ENCODE peak calls at places on chromosomes 7 and 10, in nine cellular contexts. O, Q, U, V, G, D, Z, P and K are unnamed samples. For H3K4me1, the result is how much of the 10 kb centered on the place peaks cover.

GRCh38 chr10:131079314-131079713 is 232.2 kb downstream of the TCERG1L start:
- DNase-seq in O (no peak), Q (no peak), U (no peak), V (no peak), G (no peak), D (no peak), Z (no peak), P (no peak), K (no peak)

GRCh38 chr10:66538352-66538751 is 387.5 kb upstream of the LRRTM3 start:
- DNase-seq in O (no peak), Q (no peak), U (no peak), V (no peak), G (no peak), D (no peak), Z (no peak), P (no peak), K (no peak)

GRCh38 chr7:43766564-43766963 is 8.1 kb downstream of the BLVRA start:
- DNase-seq in O (no peak), Q (no peak), U (no peak), V (no peak), G (no peak), D (no peak), Z (no peak), P (no peak), K (no peak)

GRCh38 chr10:96344178-96344577 is 14.6 kb downstream of the OPALIN start:
- DNase-seq in O (no peak), Q (no peak), U (no peak), V (no peak), G (no peak), D (no peak), Z (no peak), P (no peak), K (no peak)

GRCh38 chr10:92688927-92689662 is 660 bp upstream of the HHEX start:
- DNase-seq in O (peak), Q (no peak), U (no peak), V (peak), G (no peak), D (no peak), Z (no peak), P (peak), K (peak)

GRCh38 chr7:73738220-73738611 is 386 bp downstream of the ABHD11 start:
- DNase-seq in O (peak), Q (peak), U (peak), V (peak), G (peak), D (peak), Z (peak), P (peak), K (peak)

GRCh38 chr7:55066479-55066878 is 47.7 kb downstream of the EGFR start:
- DNase-seq in O (no peak), Q (no peak), U (no peak), V (no peak), G (no peak), D (no peak), Z (no peak), P (no peak), K (no peak)

GRCh38 chr10:88120599-88121333 is 257.3 kb downstream of the PTEN start:
- DNase-seq in O (no peak), Q (no peak), U (no peak), V (no peak), G (no peak), D (no peak), Z (no peak), P (no peak), K (no peak)

GRCh38 chr7:38512704-38513103 is 118.5 kb downstream of the AMPH start:
- DNase-seq in O (no peak), Q (no peak), U (no peak), V (no peak), G (no peak), D (no peak), Z (no peak), P (no peak), K (no peak)

GRCh38 chr10:89700914-89701237 is 514 bp upstream of the KIF20B start:
- DNase-seq in O (no peak), Q (no peak), U (no peak), V (no peak), G (no peak), D (no peak), Z (no peak), P (no peak), K (no peak)

GRCh38 chr10:107215681-107216080 is 51.2 kb upstream of the SORCS1 start:
- DNase-seq in O (no peak), Q (no peak), U (no peak), V (no peak), G (no peak), D (no peak), Z (no peak), P (no peak), K (no peak)

GRCh38 chr10:121450247-121450646 is 148.0 kb downstream of the FGFR2 start:
- DNase-seq in O (no peak), Q (no peak), U (no peak), V (no peak), G (no peak), D (no peak), Z (no peak), P (no peak), K (no peak)

GRCh38 chr10:68103867-68104255 is 5.4 kb upstream of the MYPN start:
- DNase-seq in O (no peak), Q (no peak), U (no peak), V (no peak), G (no peak), D (no peak), Z (no peak), P (no peak), K (no peak)

GRCh38 chr7:100590077-100590737 is 4.1 kb downstream of the FBXO24 start:
- DNase-seq in O (no peak), Q (no peak), U (no peak), V (no peak), G (no peak), D (no peak), Z (no peak), P (peak), K (no peak)

GRCh38 chr10:16848562-16849154 is 31.4 kb upstream of the RSU1 start:
- DNase-seq in O (no peak), Q (no peak), U (no peak), V (no peak), G (no peak), D (no peak), Z (no peak), P (no peak), K (no peak)

GRCh38 chr10:119769886-119770285 is 44.0 kb downstream of the INPP5F start:
- DNase-seq in O (no peak), Q (no peak), U (no peak), V (no peak), G (no peak), D (no peak), Z (no peak), P (no peak), K (no peak)

GRCh38 chr7:117963278-117964184 is 90.3 kb upstream of the CTTNBP2 start:
- DNase-seq in O (no peak), Q (no peak), U (no peak), V (no peak), G (no peak), D (no peak), Z (no peak), P (no peak), K (no peak)

GRCh38 chr10:25556457-25556856 is 377.6 kb upstream of the MYO3A start:
- DNase-seq in O (no peak), Q (no peak), U (no peak), V (no peak), G (no peak), D (no peak), Z (no peak), P (no peak), K (no peak)

GRCh38 chr10:122531935-122532334 is 28.6 kb upstream of the DMBT1 start:
- DNase-seq in O (peak), Q (no peak), U (no peak), V (no peak), G (no peak), D (no peak), Z (no peak), P (no peak), K (peak)

GRCh38 chr10:117684211-117684610 is 141.7 kb downstream of the EMX2 start:
- DNase-seq in O (no peak), Q (no peak), U (no peak), V (no peak), G (no peak), D (no peak), Z (no peak), P (no peak), K (no peak)

GRCh38 chr7:158325530-158326381 is 261.9 kb downstream of the PTPRN2 start:
- DNase-seq in O (no peak), Q (no peak), U (no peak), V (peak), G (peak), D (no peak), Z (no peak), P (no peak), K (peak)

GRCh38 chr10:82942572-82943091 is 1067.6 kb downstream of the NRG3 start:
- DNase-seq in O (no peak), Q (no peak), U (peak), V (no peak), G (peak), D (no peak), Z (peak), P (no peak), K (no peak)

GRCh38 chr7:4028221-4028620 is 653.9 kb upstream of the FOXK1 start:
- DNase-seq in O (no peak), Q (no peak), U (no peak), V (no peak), G (no peak), D (no peak), Z (no peak), P (no peak), K (no peak)

GRCh38 chr7:90626011-90626410 is 29.9 kb downstream of the CDK14 start:
- DNase-seq in O (no peak), Q (no peak), U (no peak), V (no peak), G (no peak), D (no peak), Z (no peak), P (no peak), K (no peak)

GRCh38 chr7:127907638-127908040 is 123.6 kb downstream of the LRRC4 start:
- DNase-seq in O (no peak), Q (no peak), U (no peak), V (no peak), G (no peak), D (no peak), Z (no peak), P (no peak), K (no peak)

GRCh38 chr10:110803830-110804338 is 67.8 kb upstream of the PDCD4 start:
- DNase-seq in O (peak), Q (peak), U (no peak), V (peak), G (no peak), D (peak), Z (no peak), P (peak), K (no peak)

GRCh38 chr7:134741901-134742635 is 37.4 kb upstream of the CALD1 start:
- DNase-seq in O (no peak), Q (no peak), U (no peak), V (no peak), G (no peak), D (no peak), Z (no peak), P (no peak), K (no peak)

GRCh38 chr7:27134392-27134791 is 3.8 kb upstream of the HOXA4 start:
- DNase-seq in O (peak), Q (no peak), U (no peak), V (no peak), G (no peak), D (no peak), Z (no peak), P (no peak), K (no peak)

GRCh38 chr7:118352854-118353453 is 128.4 kb downstream of the ANKRD7 start:
- DNase-seq in O (no peak), Q (no peak), U (no peak), V (no peak), G (no peak), D (no peak), Z (no peak), P (no peak), K (no peak)

GRCh38 chr7:6257602-6258001 is 14.8 kb downstream of the CYTH3 start:
- DNase-seq in O (no peak), Q (no peak), U (no peak), V (no peak), G (no peak), D (no peak), Z (no peak), P (no peak), K (no peak)

DNA sequence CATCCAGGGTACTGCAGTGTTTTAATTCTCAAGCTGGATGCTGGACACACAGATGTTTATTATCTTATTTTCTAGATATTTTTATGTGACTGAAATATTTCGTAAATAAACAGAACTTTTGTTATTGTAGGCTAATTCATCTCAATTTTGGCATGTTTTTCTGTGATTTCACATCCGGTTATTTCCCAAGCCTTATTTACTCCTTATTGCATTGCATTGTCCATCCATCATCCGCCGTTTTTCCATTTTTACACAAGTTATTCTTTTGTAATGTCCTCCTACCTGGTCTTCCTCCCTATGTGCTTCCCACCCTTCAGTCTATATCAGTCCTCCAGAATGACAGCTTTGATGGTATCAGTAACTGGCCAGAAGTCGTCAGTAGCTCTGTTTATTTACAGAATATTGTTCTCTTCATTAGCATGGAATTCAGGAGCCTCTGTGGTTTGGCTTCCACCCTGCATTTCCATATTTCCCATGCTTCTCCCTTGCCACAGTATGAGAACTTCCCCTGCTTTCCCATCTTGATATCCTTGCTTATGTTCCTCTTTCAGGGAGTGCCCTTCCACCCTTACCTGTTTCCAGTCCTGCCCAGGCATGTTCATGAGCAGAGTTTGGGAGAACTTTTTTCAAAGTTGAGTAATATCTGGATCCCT is 16.1 kb downstream of the GNAI1 start:
- DNase-seq in O (no peak), Q (no peak), U (no peak), V (no peak), G (no peak), D (no peak), Z (no peak), P (no peak), K (no peak)
- H3K4me1 ChIP-seq in O (under half), Q (under half), U (under half), V (half or more), G (half or more), D (under half), Z (under half), P (under half), K (under half)

GRCh38 chr10:60914676-60915075 is 29.3 kb downstream of the RHOBTB1 start:
- DNase-seq in O (no peak), Q (no peak), U (no peak), V (no peak), G (no peak), D (no peak), Z (peak), P (no peak), K (no peak)

GRCh38 chr10:60917331-60918280 is 26.4 kb downstream of the RHOBTB1 start:
- DNase-seq in O (no peak), Q (no peak), U (no peak), V (no peak), G (no peak), D (no peak), Z (no peak), P (no peak), K (no peak)

GRCh38 chr10:60913091-60913490 is 30.9 kb downstream of the RHOBTB1 start:
- DNase-seq in O (no peak), Q (no peak), U (no peak), V (no peak), G (no peak), D (no peak), Z (no peak), P (no peak), K (no peak)

GRCh38 chr10:60913657-60914056 is 30.3 kb downstream of the RHOBTB1 start:
- DNase-seq in O (no peak), Q (no peak), U (no peak), V (no peak), G (no peak), D (no peak), Z (no peak), P (no peak), K (no peak)

DNA sequence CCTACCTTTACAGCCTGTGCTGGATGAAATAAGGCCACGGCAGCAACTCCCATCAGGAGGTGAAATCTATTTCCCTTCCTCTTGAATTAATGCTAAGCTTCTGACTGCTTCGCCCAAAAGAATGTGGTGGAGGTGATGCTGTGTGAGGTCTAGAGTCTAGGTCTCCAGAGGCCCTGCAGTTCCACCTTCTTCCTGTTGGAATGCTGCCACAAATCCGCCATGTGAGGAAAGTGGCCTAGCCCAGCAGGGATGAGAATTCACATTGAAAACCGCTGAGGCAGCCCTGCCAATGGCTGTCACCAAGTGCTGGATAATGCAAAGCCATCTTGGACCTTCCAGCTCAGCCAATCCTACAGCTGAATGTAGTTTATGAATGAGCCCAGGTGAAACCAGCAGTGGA is 28.0 kb downstream of the RHOBTB1 start:
- DNase-seq in O (no peak), Q (no peak), U (no peak), V (no peak), G (no peak), D (no peak), Z (no peak), P (no peak), K (no peak)
- TF ChIP-seq CTCF in O (no peak), Q (no peak), U (peak), V (no peak), G (no peak), D (peak), Z (no peak), P (no peak), K (no peak)

GRCh38 chr10:114305521-114305925 is 66.5 kb downstream of the VWA2 start:
- DNase-seq in O (no peak), Q (no peak), U (no peak), V (no peak), G (no peak), D (no peak), Z (no peak), P (no peak), K (peak)

GRCh38 chr10:114306116-114306973 is 67.3 kb downstream of the VWA2 start:
- DNase-seq in O (no peak), Q (no peak), U (no peak), V (no peak), G (no peak), D (no peak), Z (no peak), P (no peak), K (no peak)

GRCh38 chr10:114304017-114304565 is 65.0 kb downstream of the VWA2 start:
- DNase-seq in O (peak), Q (peak), U (peak), V (peak), G (peak), D (peak), Z (peak), P (peak), K (peak)

GRCh38 chr10:114303556-114303955 is 64.5 kb downstream of the VWA2 start:
- DNase-seq in O (no peak), Q (no peak), U (no peak), V (no peak), G (no peak), D (no peak), Z (no peak), P (no peak), K (no peak)

GRCh38 chr10:114304566-114305421 is 65.7 kb downstream of the VWA2 start:
- DNase-seq in O (peak), Q (peak), U (peak), V (peak), G (peak), D (peak), Z (no peak), P (peak), K (no peak)
- H3K4me3 ChIP-seq in O (peak), Q (peak), U (peak), V (peak), G (no peak), D (no peak), Z (peak), P (peak), K (peak)

GRCh38 chr10:11324761-11325321 is 286.6 kb downstream of the USP6NL start:
- DNase-seq in O (no peak), Q (no peak), U (no peak), V (no peak), G (no peak), D (no peak), Z (no peak), P (no peak), K (no peak)
- H3K4me1 ChIP-seq in O (under half), Q (under half), U (under half), V (under half), G (under half), D (under half), Z (under half), P (under half), K (under half)